ENCODE peak calls at places on chromosomes 16 and 17, in eight cellular contexts. H, K, X, C, W, D, M and G are unnamed samples.

GRCh38 chr17:31841850-31842415 is 17.1 kb downstream of the COPRS start:
- DNase-seq in H (no peak), K (no peak), X (no peak), C (no peak), W (no peak), D (no peak), M (no peak), G (no peak)

GRCh38 chr17:57665128-57665527 is 80.0 kb downstream of the CCDC182 start:
- DNase-seq in H (no peak), K (no peak), X (peak; percentile 3), C (no peak), W (no peak), D (no peak), M (no peak), G (no peak)

GRCh38 chr17:75785016-75785769 is 587 bp downstream of the UNK start:
- DNase-seq in H (peak; percentile 78), K (peak; percentile 86), X (peak; percentile 96), C (peak; percentile 78), W (peak; percentile 67), D (peak; percentile 88), M (peak; percentile 47), G (peak; percentile 87)

GRCh38 chr17:27848941-27849340 is 44.2 kb downstream of the LYRM9 start:
- DNase-seq in H (no peak), K (no peak), X (no peak), C (no peak), W (no peak), D (no peak), M (no peak), G (no peak)

GRCh38 chr16:11386791-11387546 is 41.7 kb downstream of the RMI2 start:
- DNase-seq in H (no peak), K (peak; percentile 40), X (no peak), C (no peak), W (no peak), D (no peak), M (no peak), G (no peak)

GRCh38 chr17:63124536-63124935 is 158.5 kb downstream of the TANC2 start:
- DNase-seq in H (no peak), K (no peak), X (no peak), C (no peak), W (no peak), D (no peak), M (no peak), G (no peak)

GRCh38 chr16:30115238-30115637 is 1.9 kb upstream of the GDPD3 start:
- DNase-seq in H (no peak), K (no peak), X (peak; percentile 43), C (no peak), W (no peak), D (no peak), M (no peak), G (no peak)

GRCh38 chr16:31128711-31129567 is 6.6 kb downstream of the PRSS8 start:
- DNase-seq in H (no peak), K (no peak), X (no peak), C (no peak), W (no peak), D (peak; percentile 37), M (no peak), G (no peak)

GRCh38 chr16:86828202-86828601 is 249.9 kb downstream of the FOXL1 start:
- DNase-seq in H (no peak), K (no peak), X (no peak), C (no peak), W (no peak), D (no peak), M (no peak), G (no peak)

GRCh38 chr16:495127-495748 is 32.3 kb upstream of the CAPN15 start:
- DNase-seq in H (peak; percentile 15), K (peak; percentile 28), X (peak; percentile 35), C (peak; percentile 29), W (no peak), D (peak; percentile 47), M (peak; percentile 85), G (peak; percentile 28)

GRCh38 chr16:50751528-50751927 is 9.6 kb downstream of the CYLD start:
- DNase-seq in H (no peak), K (no peak), X (no peak), C (no peak), W (no peak), D (no peak), M (no peak), G (no peak)

GRCh38 chr17:48944519-48945260 is at the start of gene SNF8:
- DNase-seq in H (peak; percentile 78), K (peak; percentile 93), X (peak; percentile 96), C (peak; percentile 90), W (peak; percentile 57), D (peak; percentile 94), M (peak; percentile 98), G (peak; percentile 78)

GRCh38 chr16:27389272-27389961 is 12.6 kb upstream of the IL21R start:
- DNase-seq in H (no peak), K (no peak), X (no peak), C (peak; percentile 22), W (no peak), D (no peak), M (no peak), G (no peak)

GRCh38 chr17:7015587-7016020 is 3.2 kb downstream of the RNASEK start:
- DNase-seq in H (no peak), K (no peak), X (peak; percentile 64), C (no peak), W (no peak), D (no peak), M (no peak), G (no peak)

GRCh38 chr17:356671-357434 is 4.2 kb upstream of the RPH3AL start:
- DNase-seq in H (no peak), K (no peak), X (no peak), C (no peak), W (no peak), D (peak; percentile 5), M (no peak), G (no peak)

GRCh38 chr17:53336281-53336680 is 486.4 kb upstream of the KIF2B start:
- DNase-seq in H (peak; percentile 75), K (no peak), X (no peak), C (no peak), W (no peak), D (no peak), M (no peak), G (no peak)

GRCh38 chr17:10879110-10879509 is 41.2 kb upstream of the PIRT start:
- DNase-seq in H (no peak), K (no peak), X (peak; percentile 10), C (no peak), W (no peak), D (peak; percentile 62), M (no peak), G (no peak)

GRCh38 chr16:2686912-2687507 is 4.7 kb downstream of the KCTD5 start:
- DNase-seq in H (no peak), K (peak; percentile 78), X (peak; percentile 60), C (no peak), W (no peak), D (peak; percentile 38), M (peak; percentile 0), G (no peak)